ENCODE peak calls at places on chromosome 2, in five cellular contexts. G is esophagus muscularis mucosa, F is SK-N-SH, W is GM12878, S is sigmoid colon. E is an unnamed sample. For H3K4me1, the result is how much of the 10 kb centered on the place peaks cover.

GRCh38 chr2:43340945-43341356 is 114.5 kb upstream of the ZFP36L2 start:
- DNase-seq in G (no peak), F (no peak), W (no peak), S (no peak), E (no peak)

GRCh38 chr2:172743143-172743542 is 7.5 kb downstream of the RAPGEF4 start:
- DNase-seq in G (no peak), F (no peak), W (no peak), S (no peak), E (no peak)

GRCh38 chr2:233706720-233707119 is 6.0 kb upstream of the UGT1A5 start:
- DNase-seq in G (no peak), F (no peak), W (no peak), S (no peak), E (no peak)

GRCh38 chr2:25375989-25376545 is 34.3 kb upstream of the DNMT3A start:
- DNase-seq in G (no peak), F (no peak), W (no peak), S (peak), E (peak)

GRCh38 chr2:240205348-240205747 is 64.9 kb upstream of the OTOS start:
- DNase-seq in G (no peak), F (no peak), W (no peak), S (peak), E (no peak)

GRCh38 chr2:100957971-100958653 is 44.0 kb upstream of the RPL31 start:
- DNase-seq in G (no peak), F (no peak), W (no peak), S (peak), E (peak)

GRCh38 chr2:207984765-207985480 is 40.4 kb downstream of the PLEKHM3 start:
- DNase-seq in G (no peak), F (no peak), W (no peak), S (no peak), E (no peak)

GRCh38 chr2:14189929-14190328 is 442.6 kb upstream of the LRATD1 start:
- DNase-seq in G (no peak), F (no peak), W (no peak), S (no peak), E (no peak)

GRCh38 chr2:19875280-19875679 is 26.5 kb downstream of the TTC32 start:
- DNase-seq in G (no peak), F (no peak), W (no peak), S (no peak), E (no peak)

GRCh38 chr2:149031396-149031795 is 7.1 kb upstream of the LYPD6B start:
- DNase-seq in G (peak), F (no peak), W (no peak), S (no peak), E (no peak)

GRCh38 chr2:29307522-29307921 is 192.3 kb downstream of the CLIP4 start:
- DNase-seq in G (no peak), F (no peak), W (no peak), S (no peak), E (no peak)

GRCh38 chr2:181984814-181985631 is 630 bp upstream of the PPP1R1C start:
- DNase-seq in G (no peak), F (no peak), W (no peak), S (no peak), E (no peak)

GRCh38 chr2:66803651-66804050 is 368.7 kb downstream of the MEIS1 start:
- DNase-seq in G (no peak), F (no peak), W (no peak), S (no peak), E (no peak)

GRCh38 chr2:161136696-161137324 is 23.4 kb upstream of the TANK start:
- DNase-seq in G (no peak), F (no peak), W (peak), S (no peak), E (no peak)

GRCh38 chr2:24102677-24103076 is 18.0 kb upstream of the TP53I3 start:
- DNase-seq in G (no peak), F (no peak), W (no peak), S (no peak), E (no peak)

GRCh38 chr2:120587326-120587996 is 148.2 kb upstream of the GLI2 start:
- DNase-seq in G (no peak), F (no peak), W (no peak), S (no peak), E (no peak)

GRCh38 chr2:187594801-187595200 is 40.6 kb upstream of the TFPI start:
- DNase-seq in G (no peak), F (no peak), W (no peak), S (no peak), E (no peak)
- TF ChIP-seq POLR2AphosphoS5 in G (no peak), F (no peak), W (no peak), S (no peak), E (no peak)

GRCh38 chr2:11743846-11744553 is 2.4 kb upstream of the LPIN1 start:
- DNase-seq in G (peak), F (peak), W (peak), S (peak), E (peak)
- TF ChIP-seq EP300 in G (no peak), F (peak), W (no peak), S (no peak), E (no peak)

GRCh38 chr2:62208758-62209114 is 12.8 kb downstream of the B3GNT2 start:
- DNase-seq in G (no peak), F (no peak), W (no peak), S (no peak), E (no peak)
- H3K4me1 ChIP-seq in G (under half), F (under half), W (under half), S (under half), E (under half)

GRCh38 chr2:11481426-11481788 is 15.4 kb upstream of the E2F6 start:
- DNase-seq in G (no peak), F (no peak), W (no peak), S (no peak), E (no peak)

GRCh38 chr2:11483806-11484147 is 17.8 kb upstream of the E2F6 start:
- DNase-seq in G (no peak), F (no peak), W (no peak), S (no peak), E (no peak)

GRCh38 chr2:11481789-11482472 is 16.0 kb upstream of the E2F6 start:
- DNase-seq in G (no peak), F (no peak), W (no peak), S (no peak), E (no peak)

GRCh38 chr2:11480859-11481258 is 14.9 kb upstream of the E2F6 start:
- DNase-seq in G (no peak), F (no peak), W (no peak), S (no peak), E (no peak)

GRCh38 chr2:11482473-11483031 is 16.6 kb upstream of the E2F6 start:
- DNase-seq in G (no peak), F (peak), W (no peak), S (no peak), E (no peak)
- TF ChIP-seq POLR2AphosphoS5 in G (no peak), F (no peak), W (no peak), S (no peak), E (no peak)